ENCODE peak calls at places on chromosomes 3 and 15, in five cellular contexts. J, O, S, Y and N are unnamed samples.

GRCh38 chr3:107206141-107206540 is 171.1 kb upstream of the CCDC54 start:
- DNase-seq in S (peak), O (peak), J (peak), Y (peak), N (peak)

GRCh38 chr3:149969110-149969944 is 1.4 kb downstream of the PFN2 start:
- DNase-seq in Y (peak), O (peak), S (peak), J (peak), N (peak)

GRCh38 chr3:193780371-193780770 is 187.4 kb downstream of the OPA1 start:
- DNase-seq in S (no peak), O (no peak), Y (no peak), J (no peak), N (no peak)

GRCh38 chr15:27820232-27820631 is 278.9 kb downstream of the OCA2 start:
- DNase-seq in O (no peak), S (no peak), Y (no peak), J (no peak), N (no peak)

GRCh38 chr15:33013827-33014445 is 180.6 kb downstream of the FMN1 start:
- DNase-seq in S (no peak), Y (peak), J (no peak), O (no peak), N (no peak)

GRCh38 chr3:194275231-194275671 is 75.9 kb downstream of the CPN2 start:
- DNase-seq in Y (no peak), J (no peak), S (no peak), O (no peak), N (no peak)

GRCh38 chr3:194482196-194482593 is 4.6 kb downstream of the ATP13A3 start:
- DNase-seq in J (no peak), Y (no peak), O (no peak), S (no peak), N (no peak)

GRCh38 chr15:36313881-36314280 is 265.5 kb upstream of the CDIN1 start:
- DNase-seq in O (no peak), J (no peak), S (no peak), Y (no peak), N (no peak)

GRCh38 chr3:133833880-133834620 is 28.4 kb downstream of the SRPRB start:
- DNase-seq in S (no peak), Y (no peak), J (peak), O (no peak), N (no peak)

GRCh38 chr3:28777806-28778475 is 429.3 kb upstream of the AZI2 start:
- DNase-seq in J (no peak), Y (no peak), S (no peak), O (no peak), N (no peak)

GRCh38 chr3:126557761-126558160 is 971 bp downstream of the C3orf22 start:
- DNase-seq in J (no peak), Y (no peak), S (no peak), O (peak), N (no peak)

GRCh38 chr3:52014613-52015012 is 18.9 kb upstream of the RPL29 start:
- DNase-seq in Y (peak), S (no peak), J (peak), O (no peak), N (no peak)

GRCh38 chr3:46705751-46706572 is 4.8 kb downstream of the TMIE start:
- DNase-seq in Y (no peak), J (no peak), O (no peak), S (no peak), N (no peak)

GRCh38 chr15:66802087-66803001 is 100.3 kb downstream of the SMAD6 start:
- DNase-seq in Y (no peak), J (no peak), O (no peak), S (no peak), N (no peak)

GRCh38 chr3:42504334-42505202 is 2.1 kb downstream of the VIPR1 start:
- DNase-seq in J (no peak), O (no peak), S (no peak), Y (no peak), N (no peak)

GRCh38 chr15:65952425-65953053 is 83.2 kb downstream of the RAB11A start:
- DNase-seq in O (no peak), S (peak), Y (no peak), J (peak), N (peak)

GRCh38 chr3:129276385-129276784 is 2.3 kb upstream of the HMCES start:
- DNase-seq in S (no peak), J (no peak), Y (no peak), O (no peak), N (no peak)

GRCh38 chr3:49177073-49177472 is 5.7 kb downstream of the KLHDC8B start:
- DNase-seq in S (no peak), O (no peak), Y (no peak), J (no peak), N (no peak)

GRCh38 chr3:16841354-16841753 is 43.4 kb upstream of the PLCL2 start:
- DNase-seq in J (no peak), Y (no peak), O (no peak), S (no peak), N (no peak)

GRCh38 chr15:99727733-99728132 is 5.5 kb downstream of the LYSMD4 start:
- DNase-seq in J (no peak), S (no peak), O (peak), Y (no peak), N (no peak)

GRCh38 chr3:117603097-117603496 is 893.5 kb downstream of the TUSC7 start:
- DNase-seq in S (no peak), O (no peak), J (no peak), Y (no peak), N (no peak)

GRCh38 chr15:83446904-83447708 is at the start of gene SH3GL3:
- DNase-seq in J (peak), Y (peak), S (no peak), O (peak), N (peak)

GRCh38 chr15:83445653-83446052 is 1.5 kb upstream of the SH3GL3 start:
- DNase-seq in J (no peak), O (no peak), Y (no peak), S (no peak), N (no peak)

GRCh38 chr15:83446417-83446816 is 724 bp upstream of the SH3GL3 start:
- DNase-seq in Y (no peak), J (no peak), S (no peak), O (no peak), N (no peak)

GRCh38 chr15:83449928-83450501 is 2.9 kb downstream of the SH3GL3 start:
- DNase-seq in O (no peak), S (no peak), Y (no peak), J (no peak), N (no peak)

DNA sequence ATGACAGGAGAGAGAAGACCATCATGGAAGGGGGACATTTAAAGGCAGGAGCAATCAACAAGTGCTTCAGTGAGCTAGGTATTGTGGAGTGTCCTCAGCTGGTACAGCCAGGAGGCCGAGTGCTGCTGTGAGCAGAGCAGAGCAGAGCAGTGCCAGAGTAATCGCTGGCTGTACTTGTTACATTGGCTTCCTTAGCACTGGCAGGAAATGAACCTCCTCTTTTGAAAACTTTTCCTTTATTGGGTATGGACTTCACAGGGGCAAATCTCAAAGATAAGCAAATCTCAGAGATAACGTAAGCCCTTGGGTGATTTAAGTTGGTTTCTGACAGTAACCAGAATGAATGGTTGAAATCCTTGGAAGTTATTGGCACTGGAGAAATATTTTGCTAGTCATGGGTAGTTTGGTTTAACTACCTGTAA is 2.1 kb downstream of the SH3GL3 start:
- DNase-seq in O (no peak), Y (no peak), J (no peak), S (no peak), N (no peak)
- TF ChIP-seq JUND in O (no peak), Y (no peak), J (no peak), S (no peak), N (no peak)

GRCh38 chr3:141383555-141384129 is 15.3 kb downstream of the ZBTB38 start:
- DNase-seq in Y (no peak), S (no peak), J (no peak), O (no peak), N (no peak)
- TF ChIP-seq JUND in Y (no peak), S (no peak), J (no peak), O (no peak), N (no peak)

DNA sequence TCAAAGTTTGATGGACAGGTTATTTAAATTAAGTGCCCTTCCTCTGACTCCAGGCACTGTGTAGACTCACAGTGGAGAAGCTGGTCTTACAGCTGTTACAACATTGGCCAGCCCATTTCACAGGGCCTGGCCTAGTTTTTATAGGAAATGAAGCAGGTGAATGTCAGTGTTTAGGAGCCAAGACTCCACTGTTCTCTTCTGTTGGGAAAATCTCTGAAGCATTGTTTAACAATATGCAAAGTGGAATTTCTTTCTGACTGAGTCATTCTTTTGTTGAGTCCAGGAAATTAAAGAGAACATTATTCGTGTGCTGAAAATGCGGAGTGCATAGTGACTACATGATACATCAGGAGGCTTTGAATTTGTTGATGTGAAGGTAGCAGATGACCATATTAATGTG is 64.7 kb downstream of the ARRDC4 start:
- DNase-seq in S (no peak), Y (no peak), O (no peak), J (no peak), N (no peak)
- TF ChIP-seq JUND in S (no peak), Y (no peak), O (no peak), J (no peak), N (no peak)

GRCh38 chr3:20185733-20186599 is at the start of gene SGO1:
- DNase-seq in O (peak), Y (peak), S (peak), J (peak), N (peak)

GRCh38 chr3:20185364-20185732 is 658 bp downstream of the SGO1 start:
- DNase-seq in S (no peak), O (peak), Y (no peak), J (no peak), N (peak)

GRCh38 chr3:20182206-20182605 is 3.8 kb downstream of the SGO1 start:
- DNase-seq in J (no peak), S (no peak), Y (no peak), O (no peak), N (no peak)

GRCh38 chr3:20190991-20191390 is 5.0 kb upstream of the SGO1 start:
- DNase-seq in Y (no peak), O (no peak), J (no peak), S (no peak), N (peak)

GRCh38 chr3:20186600-20187004 is 596 bp upstream of the SGO1 start:
- DNase-seq in J (no peak), O (peak), Y (no peak), S (no peak), N (no peak)
- TF ChIP-seq JUND in J (no peak), O (no peak), Y (no peak), S (no peak), N (no peak)

GRCh38 chr15:81813215-81813614 is 232.6 kb downstream of the MEX3B start:
- DNase-seq in J (peak), S (no peak), Y (peak), O (peak), N (no peak)
- TF ChIP-seq JUND in J (no peak), S (no peak), Y (no peak), O (no peak), N (no peak)

GRCh38 chr3:152742368-152743347 is 92.3 kb upstream of the P2RY1 start:
- DNase-seq in S (no peak), J (no peak), Y (no peak), O (no peak), N (no peak)
- TF ChIP-seq JUND in S (no peak), J (no peak), Y (no peak), O (no peak), N (no peak)

GRCh38 chr3:141412087-141412935 is 44.0 kb downstream of the ZBTB38 start:
- DNase-seq in S (peak), O (no peak), J (no peak), Y (no peak), N (peak)
- TF ChIP-seq JUND in S (no peak), O (peak), J (no peak), Y (no peak), N (no peak)

DNA sequence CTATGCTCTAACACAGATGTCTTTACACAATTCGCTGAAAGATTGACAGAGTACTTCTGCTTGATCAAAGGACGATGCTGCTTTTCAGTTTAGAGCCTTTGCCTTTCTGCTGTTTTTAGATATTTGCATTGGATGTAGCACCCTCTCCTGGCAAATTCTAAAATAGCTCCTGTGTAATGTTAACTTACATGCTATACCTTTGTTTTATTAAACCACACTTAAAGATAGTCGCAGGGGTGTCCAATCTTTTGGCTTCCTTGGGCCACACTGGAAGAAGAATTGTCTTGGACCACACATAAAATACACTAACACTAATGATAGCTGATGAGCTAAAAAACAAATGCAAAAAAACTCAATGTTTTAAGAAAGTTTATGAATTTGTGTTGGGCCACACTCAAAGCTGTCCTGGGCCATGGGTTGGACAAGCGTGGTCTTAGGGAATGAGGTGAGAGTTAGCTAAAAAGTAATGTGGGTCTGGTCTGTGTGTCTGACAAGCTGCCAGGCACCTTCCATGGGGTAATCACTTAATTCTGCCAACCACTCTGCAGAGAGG is 62.9 kb downstream of the ATG7 start:
- DNase-seq in O (peak), S (peak), Y (peak), J (peak), N (peak)
- TF ChIP-seq JUND in O (no peak), S (no peak), Y (no peak), J (no peak), N (no peak)